ENCODE peak calls at places on chromosomes 6 and 20, in eight cellular contexts. One of them, this sample, is unnamed.

GRCh38 chr6:11632231-11632630 is 94.7 kb downstream of the TMEM170B start:
- DNase-seq in stimulated activated CD8-positive, alpha-beta memory T cell treated with anti-CD3 and anti-CD28 coated beads, Interleukin-12 subunit alpha, Interleukin-12 subunit beta, amount 100 ng/mL, for 1 hour: no peak
- DNase-seq in posterior cingulate gyrus: no peak
- DNase-seq in left colon: peak; percentile 22
- DNase-seq in NCI-H748 treated with DMSO at 0.1 percent for 48 hours: no peak
- DNase-seq in left ventricle myocardium superior: no peak
- DNase-seq in kidney tubule cell: peak; percentile 90
- DNase-seq in activated CD4-positive, alpha-beta T cell treated with anti-CD3 and anti-CD28 coated beads, Interleukin-2, amount 50 U/mL, for 1 hour: no peak
- DNase-seq in this sample: no peak

GRCh38 chr6:162798546-162798945 is 70.8 kb downstream of the PACRG start:
- DNase-seq in NCI-H748 treated with DMSO at 0.1 percent for 48 hours: no peak
- DNase-seq in left ventricle myocardium superior: no peak
- DNase-seq in activated CD4-positive, alpha-beta T cell treated with anti-CD3 and anti-CD28 coated beads, Interleukin-2, amount 50 U/mL, for 1 hour: no peak
- DNase-seq in posterior cingulate gyrus: no peak
- DNase-seq in left colon: no peak
- DNase-seq in kidney tubule cell: no peak
- DNase-seq in stimulated activated CD8-positive, alpha-beta memory T cell treated with anti-CD3 and anti-CD28 coated beads, Interleukin-12 subunit alpha, Interleukin-12 subunit beta, amount 100 ng/mL, for 1 hour: no peak
- DNase-seq in this sample: no peak

GRCh38 chr6:89952696-89953095 is 58.4 kb downstream of the GJA10 start:
- DNase-seq in stimulated activated CD8-positive, alpha-beta memory T cell treated with anti-CD3 and anti-CD28 coated beads, Interleukin-12 subunit alpha, Interleukin-12 subunit beta, amount 100 ng/mL, for 1 hour: peak; percentile 23
- DNase-seq in left colon: no peak
- DNase-seq in activated CD4-positive, alpha-beta T cell treated with anti-CD3 and anti-CD28 coated beads, Interleukin-2, amount 50 U/mL, for 1 hour: peak; percentile 43
- DNase-seq in posterior cingulate gyrus: peak; percentile 24
- DNase-seq in NCI-H748 treated with DMSO at 0.1 percent for 48 hours: no peak
- DNase-seq in left ventricle myocardium superior: no peak
- DNase-seq in kidney tubule cell: peak; percentile 41
- DNase-seq in this sample: peak; percentile 77

GRCh38 chr6:36508532-36508931 is 38.7 kb downstream of the STK38 start:
- DNase-seq in activated CD4-positive, alpha-beta T cell treated with anti-CD3 and anti-CD28 coated beads, Interleukin-2, amount 50 U/mL, for 1 hour: no peak
- DNase-seq in NCI-H748 treated with DMSO at 0.1 percent for 48 hours: no peak
- DNase-seq in left colon: no peak
- DNase-seq in kidney tubule cell: peak; percentile 19
- DNase-seq in stimulated activated CD8-positive, alpha-beta memory T cell treated with anti-CD3 and anti-CD28 coated beads, Interleukin-12 subunit alpha, Interleukin-12 subunit beta, amount 100 ng/mL, for 1 hour: no peak
- DNase-seq in posterior cingulate gyrus: no peak
- DNase-seq in left ventricle myocardium superior: no peak
- DNase-seq in this sample: no peak

GRCh38 chr6:304833-305370 is 12.6 kb downstream of the DUSP22 start:
- DNase-seq in left colon: no peak
- DNase-seq in stimulated activated CD8-positive, alpha-beta memory T cell treated with anti-CD3 and anti-CD28 coated beads, Interleukin-12 subunit alpha, Interleukin-12 subunit beta, amount 100 ng/mL, for 1 hour: no peak
- DNase-seq in kidney tubule cell: no peak
- DNase-seq in NCI-H748 treated with DMSO at 0.1 percent for 48 hours: no peak
- DNase-seq in left ventricle myocardium superior: no peak
- DNase-seq in posterior cingulate gyrus: no peak
- DNase-seq in activated CD4-positive, alpha-beta T cell treated with anti-CD3 and anti-CD28 coated beads, Interleukin-2, amount 50 U/mL, for 1 hour: no peak
- DNase-seq in this sample: no peak

GRCh38 chr6:28603920-28604319 is 78.2 kb downstream of the GPX5 start:
- DNase-seq in NCI-H748 treated with DMSO at 0.1 percent for 48 hours: no peak
- DNase-seq in left colon: no peak
- DNase-seq in activated CD4-positive, alpha-beta T cell treated with anti-CD3 and anti-CD28 coated beads, Interleukin-2, amount 50 U/mL, for 1 hour: no peak
- DNase-seq in stimulated activated CD8-positive, alpha-beta memory T cell treated with anti-CD3 and anti-CD28 coated beads, Interleukin-12 subunit alpha, Interleukin-12 subunit beta, amount 100 ng/mL, for 1 hour: no peak
- DNase-seq in left ventricle myocardium superior: no peak
- DNase-seq in posterior cingulate gyrus: no peak
- DNase-seq in kidney tubule cell: no peak
- DNase-seq in this sample: no peak

GRCh38 chr6:116220172-116220571 is 33.7 kb downstream of the TSPYL4 start:
- DNase-seq in posterior cingulate gyrus: peak; percentile 93
- DNase-seq in kidney tubule cell: peak; percentile 7
- DNase-seq in activated CD4-positive, alpha-beta T cell treated with anti-CD3 and anti-CD28 coated beads, Interleukin-2, amount 50 U/mL, for 1 hour: no peak
- DNase-seq in left ventricle myocardium superior: peak; percentile 53
- DNase-seq in left colon: no peak
- DNase-seq in stimulated activated CD8-positive, alpha-beta memory T cell treated with anti-CD3 and anti-CD28 coated beads, Interleukin-12 subunit alpha, Interleukin-12 subunit beta, amount 100 ng/mL, for 1 hour: no peak
- DNase-seq in NCI-H748 treated with DMSO at 0.1 percent for 48 hours: no peak
- DNase-seq in this sample: no peak

GRCh38 chr6:167750956-167751358 is 75.8 kb upstream of the AFDN start:
- DNase-seq in left ventricle myocardium superior: peak; percentile 84
- DNase-seq in stimulated activated CD8-positive, alpha-beta memory T cell treated with anti-CD3 and anti-CD28 coated beads, Interleukin-12 subunit alpha, Interleukin-12 subunit beta, amount 100 ng/mL, for 1 hour: no peak
- DNase-seq in kidney tubule cell: peak; percentile 64
- DNase-seq in left colon: peak; percentile 70
- DNase-seq in NCI-H748 treated with DMSO at 0.1 percent for 48 hours: no peak
- DNase-seq in posterior cingulate gyrus: no peak
- DNase-seq in activated CD4-positive, alpha-beta T cell treated with anti-CD3 and anti-CD28 coated beads, Interleukin-2, amount 50 U/mL, for 1 hour: no peak
- DNase-seq in this sample: no peak

GRCh38 chr6:152750694-152751093 is at the start of gene VIP:
- DNase-seq in activated CD4-positive, alpha-beta T cell treated with anti-CD3 and anti-CD28 coated beads, Interleukin-2, amount 50 U/mL, for 1 hour: no peak
- DNase-seq in left colon: no peak
- DNase-seq in NCI-H748 treated with DMSO at 0.1 percent for 48 hours: no peak
- DNase-seq in kidney tubule cell: peak; percentile 37
- DNase-seq in left ventricle myocardium superior: no peak
- DNase-seq in stimulated activated CD8-positive, alpha-beta memory T cell treated with anti-CD3 and anti-CD28 coated beads, Interleukin-12 subunit alpha, Interleukin-12 subunit beta, amount 100 ng/mL, for 1 hour: no peak
- DNase-seq in posterior cingulate gyrus: no peak
- DNase-seq in this sample: no peak

GRCh38 chr20:51024761-51025160 is 1.9 kb upstream of the KCNG1 start:
- DNase-seq in activated CD4-positive, alpha-beta T cell treated with anti-CD3 and anti-CD28 coated beads, Interleukin-2, amount 50 U/mL, for 1 hour: no peak
- DNase-seq in posterior cingulate gyrus: no peak
- DNase-seq in kidney tubule cell: no peak
- DNase-seq in stimulated activated CD8-positive, alpha-beta memory T cell treated with anti-CD3 and anti-CD28 coated beads, Interleukin-12 subunit alpha, Interleukin-12 subunit beta, amount 100 ng/mL, for 1 hour: no peak
- DNase-seq in left ventricle myocardium superior: no peak
- DNase-seq in left colon: no peak
- DNase-seq in NCI-H748 treated with DMSO at 0.1 percent for 48 hours: no peak
- DNase-seq in this sample: no peak

GRCh38 chr20:15703171-15703911 is 869.9 kb downstream of the KIF16B start:
- DNase-seq in stimulated activated CD8-positive, alpha-beta memory T cell treated with anti-CD3 and anti-CD28 coated beads, Interleukin-12 subunit alpha, Interleukin-12 subunit beta, amount 100 ng/mL, for 1 hour: no peak
- DNase-seq in activated CD4-positive, alpha-beta T cell treated with anti-CD3 and anti-CD28 coated beads, Interleukin-2, amount 50 U/mL, for 1 hour: no peak
- DNase-seq in NCI-H748 treated with DMSO at 0.1 percent for 48 hours: no peak
- DNase-seq in left ventricle myocardium superior: no peak
- DNase-seq in kidney tubule cell: peak; percentile 89
- DNase-seq in left colon: no peak
- DNase-seq in posterior cingulate gyrus: no peak
- DNase-seq in this sample: no peak

GRCh38 chr6:36545767-36546663 is 1.3 kb downstream of the STK38 start:
- DNase-seq in NCI-H748 treated with DMSO at 0.1 percent for 48 hours: no peak
- DNase-seq in left colon: peak; percentile 32
- DNase-seq in kidney tubule cell: no peak
- DNase-seq in stimulated activated CD8-positive, alpha-beta memory T cell treated with anti-CD3 and anti-CD28 coated beads, Interleukin-12 subunit alpha, Interleukin-12 subunit beta, amount 100 ng/mL, for 1 hour: peak; percentile 15
- DNase-seq in posterior cingulate gyrus: no peak
- DNase-seq in activated CD4-positive, alpha-beta T cell treated with anti-CD3 and anti-CD28 coated beads, Interleukin-2, amount 50 U/mL, for 1 hour: no peak
- DNase-seq in left ventricle myocardium superior: no peak
- DNase-seq in this sample: peak; percentile 34

GRCh38 chr6:73249998-73250397 is 13.0 kb downstream of the KHDC1 start:
- DNase-seq in NCI-H748 treated with DMSO at 0.1 percent for 48 hours: no peak
- DNase-seq in stimulated activated CD8-positive, alpha-beta memory T cell treated with anti-CD3 and anti-CD28 coated beads, Interleukin-12 subunit alpha, Interleukin-12 subunit beta, amount 100 ng/mL, for 1 hour: no peak
- DNase-seq in activated CD4-positive, alpha-beta T cell treated with anti-CD3 and anti-CD28 coated beads, Interleukin-2, amount 50 U/mL, for 1 hour: no peak
- DNase-seq in left ventricle myocardium superior: no peak
- DNase-seq in left colon: no peak
- DNase-seq in posterior cingulate gyrus: no peak
- DNase-seq in kidney tubule cell: no peak
- DNase-seq in this sample: no peak

GRCh38 chr6:151044465-151045441 is 179.3 kb downstream of the MTHFD1L start:
- DNase-seq in stimulated activated CD8-positive, alpha-beta memory T cell treated with anti-CD3 and anti-CD28 coated beads, Interleukin-12 subunit alpha, Interleukin-12 subunit beta, amount 100 ng/mL, for 1 hour: no peak
- DNase-seq in kidney tubule cell: peak; percentile 100
- DNase-seq in activated CD4-positive, alpha-beta T cell treated with anti-CD3 and anti-CD28 coated beads, Interleukin-2, amount 50 U/mL, for 1 hour: no peak
- DNase-seq in NCI-H748 treated with DMSO at 0.1 percent for 48 hours: peak; percentile 76
- DNase-seq in left ventricle myocardium superior: peak; percentile 59
- DNase-seq in left colon: peak; percentile 80
- DNase-seq in posterior cingulate gyrus: no peak
- DNase-seq in this sample: no peak

GRCh38 chr6:134979142-134979541 is 29.2 kb upstream of the ALDH8A1 start:
- DNase-seq in stimulated activated CD8-positive, alpha-beta memory T cell treated with anti-CD3 and anti-CD28 coated beads, Interleukin-12 subunit alpha, Interleukin-12 subunit beta, amount 100 ng/mL, for 1 hour: no peak
- DNase-seq in left ventricle myocardium superior: no peak
- DNase-seq in kidney tubule cell: no peak
- DNase-seq in left colon: no peak
- DNase-seq in posterior cingulate gyrus: no peak
- DNase-seq in activated CD4-positive, alpha-beta T cell treated with anti-CD3 and anti-CD28 coated beads, Interleukin-2, amount 50 U/mL, for 1 hour: no peak
- DNase-seq in NCI-H748 treated with DMSO at 0.1 percent for 48 hours: no peak
- DNase-seq in this sample: no peak

GRCh38 chr6:169452117-169452868 is 198.6 kb upstream of the THBS2 start:
- DNase-seq in activated CD4-positive, alpha-beta T cell treated with anti-CD3 and anti-CD28 coated beads, Interleukin-2, amount 50 U/mL, for 1 hour: no peak
- DNase-seq in left ventricle myocardium superior: peak; percentile 77
- DNase-seq in posterior cingulate gyrus: peak; percentile 92
- DNase-seq in left colon: peak; percentile 35
- DNase-seq in NCI-H748 treated with DMSO at 0.1 percent for 48 hours: no peak
- DNase-seq in stimulated activated CD8-positive, alpha-beta memory T cell treated with anti-CD3 and anti-CD28 coated beads, Interleukin-12 subunit alpha, Interleukin-12 subunit beta, amount 100 ng/mL, for 1 hour: no peak
- DNase-seq in kidney tubule cell: peak; percentile 81
- DNase-seq in this sample: no peak

GRCh38 chr6:107108201-107108890 is 7.0 kb downstream of the BEND3 start:
- DNase-seq in stimulated activated CD8-positive, alpha-beta memory T cell treated with anti-CD3 and anti-CD28 coated beads, Interleukin-12 subunit alpha, Interleukin-12 subunit beta, amount 100 ng/mL, for 1 hour: no peak
- DNase-seq in NCI-H748 treated with DMSO at 0.1 percent for 48 hours: no peak
- DNase-seq in left colon: no peak
- DNase-seq in activated CD4-positive, alpha-beta T cell treated with anti-CD3 and anti-CD28 coated beads, Interleukin-2, amount 50 U/mL, for 1 hour: no peak
- DNase-seq in posterior cingulate gyrus: no peak
- DNase-seq in left ventricle myocardium superior: no peak
- DNase-seq in kidney tubule cell: peak; percentile 92
- DNase-seq in this sample: no peak

GRCh38 chr20:41159547-41159946 is 22.2 kb downstream of the PLCG1 start:
- DNase-seq in activated CD4-positive, alpha-beta T cell treated with anti-CD3 and anti-CD28 coated beads, Interleukin-2, amount 50 U/mL, for 1 hour: no peak
- DNase-seq in kidney tubule cell: no peak
- DNase-seq in left ventricle myocardium superior: no peak
- DNase-seq in posterior cingulate gyrus: no peak
- DNase-seq in NCI-H748 treated with DMSO at 0.1 percent for 48 hours: no peak
- DNase-seq in left colon: no peak
- DNase-seq in stimulated activated CD8-positive, alpha-beta memory T cell treated with anti-CD3 and anti-CD28 coated beads, Interleukin-12 subunit alpha, Interleukin-12 subunit beta, amount 100 ng/mL, for 1 hour: no peak
- DNase-seq in this sample: no peak

GRCh38 chr6:39263299-39264037 is 34.2 kb upstream of the KCNK5 start:
- DNase-seq in activated CD4-positive, alpha-beta T cell treated with anti-CD3 and anti-CD28 coated beads, Interleukin-2, amount 50 U/mL, for 1 hour: no peak
- DNase-seq in left ventricle myocardium superior: no peak
- DNase-seq in stimulated activated CD8-positive, alpha-beta memory T cell treated with anti-CD3 and anti-CD28 coated beads, Interleukin-12 subunit alpha, Interleukin-12 subunit beta, amount 100 ng/mL, for 1 hour: no peak
- DNase-seq in left colon: no peak
- DNase-seq in kidney tubule cell: peak; percentile 61
- DNase-seq in posterior cingulate gyrus: no peak
- DNase-seq in NCI-H748 treated with DMSO at 0.1 percent for 48 hours: no peak
- DNase-seq in this sample: peak; percentile 5

GRCh38 chr6:112235956-112236355 is 18.4 kb downstream of the LAMA4 start:
- DNase-seq in kidney tubule cell: peak; percentile 75
- DNase-seq in stimulated activated CD8-positive, alpha-beta memory T cell treated with anti-CD3 and anti-CD28 coated beads, Interleukin-12 subunit alpha, Interleukin-12 subunit beta, amount 100 ng/mL, for 1 hour: no peak
- DNase-seq in left colon: no peak
- DNase-seq in NCI-H748 treated with DMSO at 0.1 percent for 48 hours: no peak
- DNase-seq in activated CD4-positive, alpha-beta T cell treated with anti-CD3 and anti-CD28 coated beads, Interleukin-2, amount 50 U/mL, for 1 hour: no peak
- DNase-seq in posterior cingulate gyrus: no peak
- DNase-seq in left ventricle myocardium superior: no peak
- DNase-seq in this sample: no peak

GRCh38 chr6:146997062-146997461 is 207.2 kb upstream of the STXBP5 start:
- DNase-seq in NCI-H748 treated with DMSO at 0.1 percent for 48 hours: no peak
- DNase-seq in kidney tubule cell: peak; percentile 30
- DNase-seq in activated CD4-positive, alpha-beta T cell treated with anti-CD3 and anti-CD28 coated beads, Interleukin-2, amount 50 U/mL, for 1 hour: no peak
- DNase-seq in posterior cingulate gyrus: no peak
- DNase-seq in left ventricle myocardium superior: no peak
- DNase-seq in stimulated activated CD8-positive, alpha-beta memory T cell treated with anti-CD3 and anti-CD28 coated beads, Interleukin-12 subunit alpha, Interleukin-12 subunit beta, amount 100 ng/mL, for 1 hour: no peak
- DNase-seq in left colon: no peak
- DNase-seq in this sample: no peak

GRCh38 chr20:6074145-6074561 is 20.3 kb upstream of the LRRN4 start:
- DNase-seq in kidney tubule cell: peak; percentile 46
- DNase-seq in stimulated activated CD8-positive, alpha-beta memory T cell treated with anti-CD3 and anti-CD28 coated beads, Interleukin-12 subunit alpha, Interleukin-12 subunit beta, amount 100 ng/mL, for 1 hour: no peak
- DNase-seq in posterior cingulate gyrus: no peak
- DNase-seq in left colon: no peak
- DNase-seq in left ventricle myocardium superior: no peak
- DNase-seq in NCI-H748 treated with DMSO at 0.1 percent for 48 hours: peak; percentile 58
- DNase-seq in activated CD4-positive, alpha-beta T cell treated with anti-CD3 and anti-CD28 coated beads, Interleukin-2, amount 50 U/mL, for 1 hour: no peak
- DNase-seq in this sample: no peak

GRCh38 chr20:10447028-10447427 is 11.9 kb downstream of the SLX4IP start:
- DNase-seq in stimulated activated CD8-positive, alpha-beta memory T cell treated with anti-CD3 and anti-CD28 coated beads, Interleukin-12 subunit alpha, Interleukin-12 subunit beta, amount 100 ng/mL, for 1 hour: peak; percentile 27
- DNase-seq in NCI-H748 treated with DMSO at 0.1 percent for 48 hours: peak; percentile 17
- DNase-seq in left colon: peak; percentile 18
- DNase-seq in posterior cingulate gyrus: no peak
- DNase-seq in kidney tubule cell: no peak
- DNase-seq in activated CD4-positive, alpha-beta T cell treated with anti-CD3 and anti-CD28 coated beads, Interleukin-2, amount 50 U/mL, for 1 hour: peak; percentile 28
- DNase-seq in left ventricle myocardium superior: no peak
- DNase-seq in this sample: peak; percentile 46

GRCh38 chr20:38179846-38180245 is 14.8 kb upstream of the TGM2 start:
- DNase-seq in NCI-H748 treated with DMSO at 0.1 percent for 48 hours: no peak
- DNase-seq in stimulated activated CD8-positive, alpha-beta memory T cell treated with anti-CD3 and anti-CD28 coated beads, Interleukin-12 subunit alpha, Interleukin-12 subunit beta, amount 100 ng/mL, for 1 hour: no peak
- DNase-seq in left ventricle myocardium superior: no peak
- DNase-seq in left colon: no peak
- DNase-seq in activated CD4-positive, alpha-beta T cell treated with anti-CD3 and anti-CD28 coated beads, Interleukin-2, amount 50 U/mL, for 1 hour: no peak
- DNase-seq in posterior cingulate gyrus: no peak
- DNase-seq in kidney tubule cell: no peak
- DNase-seq in this sample: no peak

GRCh38 chr6:127971945-127972391 is 71.1 kb upstream of the THEMIS start:
- DNase-seq in left ventricle myocardium superior: no peak
- DNase-seq in NCI-H748 treated with DMSO at 0.1 percent for 48 hours: no peak
- DNase-seq in left colon: no peak
- DNase-seq in posterior cingulate gyrus: no peak
- DNase-seq in activated CD4-positive, alpha-beta T cell treated with anti-CD3 and anti-CD28 coated beads, Interleukin-2, amount 50 U/mL, for 1 hour: peak; percentile 28
- DNase-seq in stimulated activated CD8-positive, alpha-beta memory T cell treated with anti-CD3 and anti-CD28 coated beads, Interleukin-12 subunit alpha, Interleukin-12 subunit beta, amount 100 ng/mL, for 1 hour: peak; percentile 22
- DNase-seq in kidney tubule cell: peak; percentile 60
- DNase-seq in this sample: peak; percentile 7

GRCh38 chr6:121522265-121522664 is 86.8 kb downstream of the GJA1 start:
- DNase-seq in kidney tubule cell: peak; percentile 92
- DNase-seq in posterior cingulate gyrus: no peak
- DNase-seq in NCI-H748 treated with DMSO at 0.1 percent for 48 hours: no peak
- DNase-seq in left colon: no peak
- DNase-seq in left ventricle myocardium superior: no peak
- DNase-seq in activated CD4-positive, alpha-beta T cell treated with anti-CD3 and anti-CD28 coated beads, Interleukin-2, amount 50 U/mL, for 1 hour: no peak
- DNase-seq in stimulated activated CD8-positive, alpha-beta memory T cell treated with anti-CD3 and anti-CD28 coated beads, Interleukin-12 subunit alpha, Interleukin-12 subunit beta, amount 100 ng/mL, for 1 hour: no peak
- DNase-seq in this sample: no peak

GRCh38 chr6:44679906-44680698 is 292.6 kb downstream of the CDC5L start:
- DNase-seq in NCI-H748 treated with DMSO at 0.1 percent for 48 hours: no peak
- DNase-seq in activated CD4-positive, alpha-beta T cell treated with anti-CD3 and anti-CD28 coated beads, Interleukin-2, amount 50 U/mL, for 1 hour: no peak
- DNase-seq in posterior cingulate gyrus: no peak
- DNase-seq in kidney tubule cell: no peak
- DNase-seq in stimulated activated CD8-positive, alpha-beta memory T cell treated with anti-CD3 and anti-CD28 coated beads, Interleukin-12 subunit alpha, Interleukin-12 subunit beta, amount 100 ng/mL, for 1 hour: no peak
- DNase-seq in left ventricle myocardium superior: no peak
- DNase-seq in left colon: no peak
- DNase-seq in this sample: no peak

GRCh38 chr6:110523461-110524021 is 47.1 kb upstream of the SLC22A16 start:
- DNase-seq in NCI-H748 treated with DMSO at 0.1 percent for 48 hours: no peak
- DNase-seq in left colon: no peak
- DNase-seq in kidney tubule cell: no peak
- DNase-seq in stimulated activated CD8-positive, alpha-beta memory T cell treated with anti-CD3 and anti-CD28 coated beads, Interleukin-12 subunit alpha, Interleukin-12 subunit beta, amount 100 ng/mL, for 1 hour: no peak
- DNase-seq in left ventricle myocardium superior: no peak
- DNase-seq in activated CD4-positive, alpha-beta T cell treated with anti-CD3 and anti-CD28 coated beads, Interleukin-2, amount 50 U/mL, for 1 hour: no peak
- DNase-seq in posterior cingulate gyrus: no peak
- DNase-seq in this sample: no peak

GRCh38 chr6:123352279-123352678 is 284.5 kb downstream of the TRDN start:
- DNase-seq in kidney tubule cell: no peak
- DNase-seq in stimulated activated CD8-positive, alpha-beta memory T cell treated with anti-CD3 and anti-CD28 coated beads, Interleukin-12 subunit alpha, Interleukin-12 subunit beta, amount 100 ng/mL, for 1 hour: no peak
- DNase-seq in left colon: no peak
- DNase-seq in left ventricle myocardium superior: no peak
- DNase-seq in posterior cingulate gyrus: no peak
- DNase-seq in activated CD4-positive, alpha-beta T cell treated with anti-CD3 and anti-CD28 coated beads, Interleukin-2, amount 50 U/mL, for 1 hour: no peak
- DNase-seq in NCI-H748 treated with DMSO at 0.1 percent for 48 hours: no peak
- DNase-seq in this sample: no peak

GRCh38 chr6:133814797-133815196 is 74.1 kb upstream of the TCF21 start:
- DNase-seq in kidney tubule cell: peak; percentile 60
- DNase-seq in NCI-H748 treated with DMSO at 0.1 percent for 48 hours: no peak
- DNase-seq in activated CD4-positive, alpha-beta T cell treated with anti-CD3 and anti-CD28 coated beads, Interleukin-2, amount 50 U/mL, for 1 hour: no peak
- DNase-seq in left colon: no peak
- DNase-seq in posterior cingulate gyrus: no peak
- DNase-seq in left ventricle myocardium superior: no peak
- DNase-seq in stimulated activated CD8-positive, alpha-beta memory T cell treated with anti-CD3 and anti-CD28 coated beads, Interleukin-12 subunit alpha, Interleukin-12 subunit beta, amount 100 ng/mL, for 1 hour: no peak
- DNase-seq in this sample: no peak